ENCODE peak calls at places on chromosomes 7 and 10, in four cellular contexts. A is pancreas; L is psoas muscle; E is CD4-positive, alpha-beta memory T cell. G is an unnamed sample.

GRCh38 chr7:30902466-30902865 is 9.2 kb upstream of the AQP1 start:
- DNase-seq in A (no peak), L (no peak), E (no peak), G (no peak)

GRCh38 chr10:107477266-107477665 is 312.8 kb upstream of the SORCS1 start:
- DNase-seq in A (no peak), L (no peak), E (no peak), G (no peak)

GRCh38 chr7:122901250-122901649 is 15.0 kb upstream of the CADPS2 start:
- DNase-seq in A (no peak), L (no peak), E (no peak), G (no peak)

GRCh38 chr7:106231856-106232490 is 52.8 kb downstream of the NAMPT start:
- DNase-seq in A (no peak), L (no peak), E (no peak), G (no peak)

GRCh38 chr10:19158870-19159269 is 110.3 kb downstream of the MALRD1 start:
- DNase-seq in A (no peak), L (no peak), E (no peak), G (no peak)

GRCh38 chr10:91415816-91416215 is 5.7 kb downstream of the HECTD2 start:
- DNase-seq in A (no peak), L (no peak), E (no peak), G (no peak)

GRCh38 chr7:121853307-121853706 is 19.7 kb upstream of the PTPRZ1 start:
- DNase-seq in A (no peak), L (no peak), E (no peak), G (no peak)

GRCh38 chr10:58990693-58991092 is 185.8 kb upstream of the PHYHIPL start:
- DNase-seq in A (no peak), L (no peak), E (no peak), G (no peak)

GRCh38 chr10:24920907-24921881 is 31.2 kb downstream of the PRTFDC1 start:
- DNase-seq in A (no peak), L (no peak), E (no peak), G (peak; percentile 21)

GRCh38 chr10:111360260-111360925 is 283.6 kb downstream of the ADRA2A start:
- DNase-seq in A (peak; percentile 37), L (no peak), E (no peak), G (no peak)

GRCh38 chr7:122535086-122535485 is 163.8 kb downstream of the RNF133 start:
- DNase-seq in A (no peak), L (no peak), E (no peak), G (no peak)

GRCh38 chr7:119233015-119233414 is 1008.5 kb downstream of the ANKRD7 start:
- DNase-seq in A (no peak), L (no peak), E (no peak), G (no peak)

GRCh38 chr7:155324012-155324917 is 26.6 kb downstream of the INSIG1 start:
- DNase-seq in A (no peak), L (no peak), E (no peak), G (no peak)

GRCh38 chr10:97196213-97197029 is 10.7 kb upstream of the SLIT1 start:
- DNase-seq in A (peak; percentile 28), L (peak; percentile 67), E (peak; percentile 63), G (peak; percentile 87)

GRCh38 chr10:7337431-7338171 is 73.2 kb downstream of the SFMBT2 start:
- DNase-seq in A (no peak), L (no peak), E (no peak), G (peak; percentile 29)

GRCh38 chr10:110679633-110680472 is 35.7 kb downstream of the RBM20 start:
- DNase-seq in A (no peak), L (peak; percentile 91), E (no peak), G (no peak)

GRCh38 chr7:95246935-95247370 is 77.4 kb downstream of the PON1 start:
- DNase-seq in A (peak; percentile 48), L (no peak), E (peak; percentile 8), G (peak; percentile 27)

GRCh38 chr7:20385121-20385520 is 54.4 kb downstream of the ITGB8 start:
- DNase-seq in A (no peak), L (no peak), E (no peak), G (no peak)

GRCh38 chr7:107194051-107194450 is 25.2 kb downstream of the HBP1 start:
- DNase-seq in A (no peak), L (no peak), E (no peak), G (no peak)

GRCh38 chr10:124655191-124656112 is 88.7 kb downstream of the FAM53B start:
- DNase-seq in A (no peak), L (no peak), E (no peak), G (no peak)

GRCh38 chr10:33869089-33869488 is 534.6 kb upstream of the NRP1 start:
- DNase-seq in A (no peak), L (no peak), E (no peak), G (no peak)

GRCh38 chr7:42843209-42843800 is 68.6 kb downstream of the C7orf25 start:
- DNase-seq in A (no peak), L (peak; percentile 52), E (no peak), G (no peak)

GRCh38 chr7:74289660-74290589 is 718 bp downstream of the CLIP2 start:
- DNase-seq in A (peak; percentile 43), L (peak; percentile 61), E (peak; percentile 27), G (peak; percentile 36)

GRCh38 chr10:75512534-75512933 is 81.1 kb downstream of the LRMDA start:
- DNase-seq in A (peak; percentile 39), L (no peak), E (no peak), G (no peak)

GRCh38 chr10:116073025-116073424 is 200.0 kb downstream of the GFRA1 start:
- DNase-seq in A (no peak), L (no peak), E (no peak), G (no peak)

GRCh38 chr7:17347426-17347825 is 49.0 kb downstream of the AHR start:
- DNase-seq in A (no peak), L (no peak), E (no peak), G (no peak)

GRCh38 chr7:44738876-44739665 is 9.6 kb upstream of the ZMIZ2 start:
- DNase-seq in A (no peak), L (no peak), E (no peak), G (no peak)

GRCh38 chr10:122141821-122142651 is 129.1 kb upstream of the BTBD16 start:
- DNase-seq in A (no peak), L (peak; percentile 70), E (no peak), G (no peak)

GRCh38 chr10:122140477-122140902 is 130.6 kb upstream of the BTBD16 start:
- DNase-seq in A (no peak), L (peak; percentile 75), E (no peak), G (no peak)

GRCh38 chr10:122140941-122141623 is 130.0 kb upstream of the BTBD16 start:
- DNase-seq in A (peak; percentile 46), L (peak; percentile 98), E (no peak), G (peak; percentile 35)

GRCh38 chr10:122139226-122139625 is 131.9 kb upstream of the BTBD16 start:
- DNase-seq in A (no peak), L (no peak), E (no peak), G (no peak)

GRCh38 chr10:122139627-122140151 is 131.4 kb upstream of the BTBD16 start:
- DNase-seq in A (no peak), L (peak; percentile 65), E (no peak), G (no peak)
- H3K27ac ChIP-seq in A (no peak overlapping the region), L (peak overlapping the region; percentile 90), E (no peak overlapping the region), G (no peak overlapping the region)

DNA sequence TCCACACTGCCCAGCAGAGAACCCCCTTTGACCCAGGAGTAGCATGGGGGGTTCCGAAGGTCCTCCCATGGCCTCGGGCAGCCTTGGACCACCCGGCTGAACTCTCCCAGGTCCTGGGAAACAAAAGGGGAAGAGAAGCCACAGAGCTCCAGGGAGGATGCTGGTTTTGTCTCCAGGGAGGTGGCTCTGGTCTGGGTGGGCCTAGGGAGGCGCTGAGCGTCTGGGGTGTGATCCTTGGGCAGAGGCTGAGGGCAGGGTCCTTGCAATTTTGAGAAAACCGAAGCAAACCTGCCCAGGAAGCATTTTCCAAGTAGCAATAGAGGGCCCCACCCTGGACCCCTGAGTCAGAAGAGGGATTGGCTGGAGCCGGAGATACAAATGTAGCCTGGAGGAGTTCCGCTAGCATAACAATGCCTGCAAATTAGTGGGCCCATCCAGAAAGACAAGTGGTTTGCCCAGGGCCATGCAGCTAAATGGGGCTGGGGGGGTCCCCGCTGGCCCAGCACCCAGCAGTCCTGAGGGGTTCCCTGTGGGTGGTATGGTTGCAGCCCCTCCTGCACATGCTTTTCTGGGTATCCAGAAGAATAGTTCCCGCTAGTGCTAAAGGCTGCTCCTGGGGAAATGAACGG is 2.0 kb downstream of the UTF1 start:
- DNase-seq in A (no peak), L (no peak), E (no peak), G (no peak)
- H3K27me3 ChIP-seq in A (no peaks in the 10 kb centered on the region), L (peaks cover 41% of the 10 kb centered on the region), E (peaks cover 4% of the 10 kb centered on the region), G (no peaks in the 10 kb centered on the region)

GRCh38 chr10:978826-979421 is 9.3 kb upstream of the GTPBP4 start:
- DNase-seq in A (no peak), L (no peak), E (no peak), G (no peak)
- H3K27ac ChIP-seq in A (no peak overlapping the region), L (no peak overlapping the region), E (no peak overlapping the region), G (no peak overlapping the region)

DNA sequence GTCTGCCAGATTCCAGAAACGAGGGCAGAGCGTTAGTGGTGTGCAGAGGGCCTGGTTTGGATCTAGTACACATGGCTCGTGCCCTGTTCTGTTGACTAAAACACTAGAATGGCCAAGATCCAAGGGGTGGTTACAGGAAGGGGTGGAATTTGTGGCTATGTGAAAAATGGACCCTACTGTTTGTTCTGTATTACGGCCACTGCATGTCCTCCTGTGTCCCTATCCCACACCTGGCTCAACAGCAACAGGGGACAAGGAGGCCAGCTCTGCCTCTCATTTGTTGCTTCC is 319.2 kb downstream of the CXCL12 start:
- DNase-seq in A (peak; percentile 50), L (no peak), E (no peak), G (no peak)
- H3K27me3 ChIP-seq in A (no peaks in the 10 kb centered on the region), L (no peaks in the 10 kb centered on the region), E (no peaks in the 10 kb centered on the region), G (no peaks in the 10 kb centered on the region)

DNA sequence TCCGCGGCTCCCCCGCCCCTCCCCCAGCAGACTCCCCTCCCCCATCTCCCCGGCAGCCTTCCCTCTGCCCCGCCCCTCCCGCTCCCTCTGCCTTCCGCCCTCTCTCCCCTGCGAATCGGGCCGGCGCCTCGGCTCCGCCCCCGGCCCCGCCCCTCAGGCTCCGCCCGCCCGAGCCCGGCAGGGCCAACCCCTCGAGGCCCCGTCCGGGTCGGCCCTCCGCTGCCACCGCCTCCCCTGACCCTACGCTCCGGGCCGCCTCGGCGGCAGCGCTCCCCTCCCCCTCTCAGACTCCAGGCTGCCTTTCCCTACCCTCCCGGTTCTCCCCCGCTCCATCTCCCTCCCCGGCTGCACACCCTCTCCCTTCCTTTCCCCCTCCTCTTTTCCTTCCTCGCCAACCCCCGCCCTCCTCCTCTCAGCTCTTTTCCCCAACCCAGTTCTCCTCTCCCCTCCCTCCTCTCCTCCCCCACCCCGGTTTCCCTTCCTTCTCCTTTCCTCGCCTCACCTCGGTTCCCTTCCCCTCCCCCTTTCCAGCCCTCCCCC is 1.6 kb downstream of the ZNF467 start:
- DNase-seq in A (peak; percentile 95), L (peak; percentile 94), E (peak; percentile 84), G (peak; percentile 90)
- H3K27ac ChIP-seq in A (peak overlapping the region; percentile 62), L (peak overlapping the region; percentile 26), E (peak overlapping the region; percentile 35), G (peak overlapping the region; percentile 74)

GRCh38 chr10:100873081-100873824 is 39.5 kb upstream of the SLF2 start:
- DNase-seq in A (no peak), L (no peak), E (no peak), G (no peak)

GRCh38 chr10:100876575-100877158 is 36.1 kb upstream of the SLF2 start:
- DNase-seq in A (no peak), L (no peak), E (no peak), G (peak; percentile 45)

GRCh38 chr10:100875484-100876166 is 37.1 kb upstream of the SLF2 start:
- DNase-seq in A (no peak), L (no peak), E (no peak), G (no peak)

GRCh38 chr10:100873825-100874326 is 38.9 kb upstream of the SLF2 start:
- DNase-seq in A (no peak), L (no peak), E (no peak), G (no peak)

GRCh38 chr10:100874702-100875483 is 37.9 kb upstream of the SLF2 start:
- DNase-seq in A (no peak), L (no peak), E (no peak), G (no peak)
- H3K27me3 ChIP-seq in A (no peaks in the 10 kb centered on the region), L (peaks cover 2% of the 10 kb centered on the region), E (no peaks in the 10 kb centered on the region), G (no peaks in the 10 kb centered on the region)